ENCODE peak calls at places on chromosomes 13 and 19, in ten cellular contexts. One of them, this sample, is unnamed.

GRCh38 chr19:56625708-56626107 is 17.3 kb upstream of the SMIM17 start:
- DNase-seq in uterus: no peak
- DNase-seq in activated CD8-positive, alpha-beta memory T cell treated with anti-CD3 and anti-CD28 coated beads for 1 hour: no peak
- DNase-seq in LoVo: no peak
- DNase-seq in kidney glomerular epithelial cell: no peak
- DNase-seq in fibroblast of lung: no peak
- DNase-seq in activated T-cell treated with anti-CD3 and anti-CD28 coated beads for 24 hours: no peak
- DNase-seq in bronchial epithelial cell: no peak
- DNase-seq in cerebellar cortex: no peak
- DNase-seq in central memory CD8-positive, alpha-beta T cell: no peak
- DNase-seq in this sample: no peak

GRCh38 chr13:107043016-107043957 is 475.4 kb upstream of the ARGLU1 start:
- DNase-seq in kidney glomerular epithelial cell: peak; percentile 76
- DNase-seq in LoVo: no peak
- DNase-seq in cerebellar cortex: no peak
- DNase-seq in activated T-cell treated with anti-CD3 and anti-CD28 coated beads for 24 hours: no peak
- DNase-seq in bronchial epithelial cell: no peak
- DNase-seq in uterus: no peak
- DNase-seq in activated CD8-positive, alpha-beta memory T cell treated with anti-CD3 and anti-CD28 coated beads for 1 hour: no peak
- DNase-seq in fibroblast of lung: peak; percentile 87
- DNase-seq in central memory CD8-positive, alpha-beta T cell: no peak
- DNase-seq in this sample: no peak

GRCh38 chr13:96984061-96984508 is 10.2 kb downstream of the OXGR1 start:
- DNase-seq in cerebellar cortex: no peak
- DNase-seq in central memory CD8-positive, alpha-beta T cell: no peak
- DNase-seq in bronchial epithelial cell: peak; percentile 65
- DNase-seq in fibroblast of lung: no peak
- DNase-seq in activated CD8-positive, alpha-beta memory T cell treated with anti-CD3 and anti-CD28 coated beads for 1 hour: no peak
- DNase-seq in LoVo: peak; percentile 19
- DNase-seq in activated T-cell treated with anti-CD3 and anti-CD28 coated beads for 24 hours: no peak
- DNase-seq in uterus: no peak
- DNase-seq in kidney glomerular epithelial cell: no peak
- DNase-seq in this sample: no peak

GRCh38 chr13:34591163-34591562 is 350.9 kb upstream of the NBEA start:
- DNase-seq in bronchial epithelial cell: no peak
- DNase-seq in activated T-cell treated with anti-CD3 and anti-CD28 coated beads for 24 hours: no peak
- DNase-seq in cerebellar cortex: no peak
- DNase-seq in activated CD8-positive, alpha-beta memory T cell treated with anti-CD3 and anti-CD28 coated beads for 1 hour: no peak
- DNase-seq in uterus: no peak
- DNase-seq in central memory CD8-positive, alpha-beta T cell: no peak
- DNase-seq in fibroblast of lung: no peak
- DNase-seq in kidney glomerular epithelial cell: no peak
- DNase-seq in LoVo: no peak
- DNase-seq in this sample: no peak

GRCh38 chr13:41706189-41706588 is 248.8 kb downstream of the RGCC start:
- DNase-seq in bronchial epithelial cell: no peak
- DNase-seq in uterus: no peak
- DNase-seq in activated T-cell treated with anti-CD3 and anti-CD28 coated beads for 24 hours: no peak
- DNase-seq in central memory CD8-positive, alpha-beta T cell: no peak
- DNase-seq in LoVo: no peak
- DNase-seq in kidney glomerular epithelial cell: no peak
- DNase-seq in fibroblast of lung: no peak
- DNase-seq in activated CD8-positive, alpha-beta memory T cell treated with anti-CD3 and anti-CD28 coated beads for 1 hour: no peak
- DNase-seq in cerebellar cortex: no peak
- DNase-seq in this sample: no peak

GRCh38 chr13:48258002-48258401 is 25.0 kb downstream of the ITM2B start:
- DNase-seq in bronchial epithelial cell: no peak
- DNase-seq in cerebellar cortex: no peak
- DNase-seq in activated T-cell treated with anti-CD3 and anti-CD28 coated beads for 24 hours: no peak
- DNase-seq in activated CD8-positive, alpha-beta memory T cell treated with anti-CD3 and anti-CD28 coated beads for 1 hour: no peak
- DNase-seq in fibroblast of lung: no peak
- DNase-seq in central memory CD8-positive, alpha-beta T cell: no peak
- DNase-seq in LoVo: no peak
- DNase-seq in kidney glomerular epithelial cell: peak; percentile 65
- DNase-seq in uterus: no peak
- DNase-seq in this sample: no peak

GRCh38 chr13:20193924-20194631 is 1.3 kb upstream of the GJB2 start:
- DNase-seq in LoVo: no peak
- DNase-seq in activated CD8-positive, alpha-beta memory T cell treated with anti-CD3 and anti-CD28 coated beads for 1 hour: no peak
- DNase-seq in central memory CD8-positive, alpha-beta T cell: no peak
- DNase-seq in uterus: no peak
- DNase-seq in kidney glomerular epithelial cell: no peak
- DNase-seq in cerebellar cortex: no peak
- DNase-seq in bronchial epithelial cell: peak; percentile 70
- DNase-seq in activated T-cell treated with anti-CD3 and anti-CD28 coated beads for 24 hours: no peak
- DNase-seq in fibroblast of lung: no peak
- DNase-seq in this sample: no peak

GRCh38 chr19:6679139-6679538 is 9.2 kb upstream of the TNFSF14 start:
- DNase-seq in cerebellar cortex: no peak
- DNase-seq in central memory CD8-positive, alpha-beta T cell: no peak
- DNase-seq in bronchial epithelial cell: no peak
- DNase-seq in LoVo: no peak
- DNase-seq in kidney glomerular epithelial cell: no peak
- DNase-seq in activated CD8-positive, alpha-beta memory T cell treated with anti-CD3 and anti-CD28 coated beads for 1 hour: no peak
- DNase-seq in activated T-cell treated with anti-CD3 and anti-CD28 coated beads for 24 hours: no peak
- DNase-seq in uterus: no peak
- DNase-seq in fibroblast of lung: no peak
- DNase-seq in this sample: no peak

GRCh38 chr13:27125357-27126282 is 46.0 kb downstream of the USP12 start:
- DNase-seq in central memory CD8-positive, alpha-beta T cell: no peak
- DNase-seq in LoVo: no peak
- DNase-seq in bronchial epithelial cell: peak; percentile 76
- DNase-seq in kidney glomerular epithelial cell: no peak
- DNase-seq in activated T-cell treated with anti-CD3 and anti-CD28 coated beads for 24 hours: no peak
- DNase-seq in uterus: no peak
- DNase-seq in activated CD8-positive, alpha-beta memory T cell treated with anti-CD3 and anti-CD28 coated beads for 1 hour: no peak
- DNase-seq in cerebellar cortex: peak; percentile 49
- DNase-seq in fibroblast of lung: no peak
- DNase-seq in this sample: peak; percentile 88

GRCh38 chr13:24923305-24923640 is 159.3 kb downstream of the RNF17 start:
- DNase-seq in bronchial epithelial cell: no peak
- DNase-seq in uterus: no peak
- DNase-seq in fibroblast of lung: peak; percentile 88
- DNase-seq in kidney glomerular epithelial cell: peak; percentile 74
- DNase-seq in central memory CD8-positive, alpha-beta T cell: no peak
- DNase-seq in activated T-cell treated with anti-CD3 and anti-CD28 coated beads for 24 hours: no peak
- DNase-seq in cerebellar cortex: peak; percentile 54
- DNase-seq in activated CD8-positive, alpha-beta memory T cell treated with anti-CD3 and anti-CD28 coated beads for 1 hour: no peak
- DNase-seq in LoVo: no peak
- DNase-seq in this sample: no peak

GRCh38 chr13:80235131-80235530 is 105.8 kb downstream of the SPRY2 start:
- DNase-seq in LoVo: peak; percentile 54
- DNase-seq in activated CD8-positive, alpha-beta memory T cell treated with anti-CD3 and anti-CD28 coated beads for 1 hour: no peak
- DNase-seq in cerebellar cortex: peak; percentile 45
- DNase-seq in uterus: no peak
- DNase-seq in central memory CD8-positive, alpha-beta T cell: no peak
- DNase-seq in kidney glomerular epithelial cell: no peak
- DNase-seq in bronchial epithelial cell: no peak
- DNase-seq in fibroblast of lung: peak; percentile 47
- DNase-seq in activated T-cell treated with anti-CD3 and anti-CD28 coated beads for 24 hours: no peak
- DNase-seq in this sample: no peak

This sample was measured in SW 1271.